ENCODE peak calls at places on chromosomes 6 and 20, in ten cellular contexts. Q is GM18507; J is naive thymus-derived CD4-positive, alpha-beta T cell; B is left ventricle myocardium inferior; D is astrocyte of the spinal cord; Y is T-cell; F is mucosa of descending colon; W is GDM1; E is neural progenitor cell; R is cardiac fibroblast. K is an unnamed sample.

GRCh38 chr6:8760951-8761350 is 325.6 kb upstream of the SLC35B3 start:
- DNase-seq in Q (no peak), J (no peak), B (no peak), D (no peak), Y (no peak), F (no peak), W (no peak), E (no peak), R (no peak), K (no peak)

GRCh38 chr6:42049116-42049809 is 1.1 kb upstream of the TAF8 start:
- DNase-seq in Q (no peak), J (no peak), B (no peak), D (no peak), Y (no peak), F (peak; percentile 79), W (no peak), E (no peak), R (no peak), K (no peak)

GRCh38 chr6:7087066-7087465 is 20.7 kb upstream of the RREB1 start:
- DNase-seq in Q (no peak), J (no peak), B (no peak), D (peak; percentile 41), Y (no peak), F (no peak), W (no peak), E (peak; percentile 85), R (peak; percentile 32), K (no peak)

GRCh38 chr20:48823960-48824497 is 3.8 kb downstream of the PREX1 start:
- DNase-seq in Q (no peak), J (no peak), B (no peak), D (peak; percentile 81), Y (peak; percentile 41), F (no peak), W (no peak), E (no peak), R (peak; percentile 95), K (peak; percentile 76)

GRCh38 chr6:148720371-148720770 is 26.5 kb upstream of the UST start:
- DNase-seq in Q (no peak), J (no peak), B (no peak), D (peak; percentile 48), Y (no peak), F (no peak), W (no peak), E (no peak), R (peak; percentile 34), K (no peak)

GRCh38 chr6:127192911-127193503 is 73.7 kb upstream of the RNF146 start:
- DNase-seq in Q (no peak), J (no peak), B (no peak), D (no peak), Y (no peak), F (no peak), W (no peak), E (no peak), R (peak; percentile 77), K (no peak)

GRCh38 chr6:27867051-27867940 is 44.9 kb downstream of the OR2B2 start:
- DNase-seq in Q (no peak), J (peak; percentile 63), B (peak; percentile 65), D (peak; percentile 90), Y (peak; percentile 58), F (peak; percentile 90), W (peak; percentile 75), E (peak; percentile 84), R (peak; percentile 90), K (peak; percentile 73)

GRCh38 chr6:109082178-109082577 is 12.5 kb downstream of the SESN1 start:
- DNase-seq in Q (no peak), J (no peak), B (no peak), D (peak; percentile 8), Y (no peak), F (no peak), W (no peak), E (no peak), R (peak; percentile 87), K (no peak)

GRCh38 chr6:52672422-52673025 is 1.6 kb downstream of the TMEM14A start:
- DNase-seq in Q (no peak), J (no peak), B (no peak), D (no peak), Y (no peak), F (no peak), W (no peak), E (no peak), R (peak; percentile 37), K (no peak)

GRCh38 chr20:37986873-37987601 is 46.2 kb downstream of the TTI1 start:
- DNase-seq in Q (no peak), J (no peak), B (peak; percentile 81), D (peak; percentile 55), Y (no peak), F (no peak), W (no peak), E (peak; percentile 60), R (no peak), K (no peak)

GRCh38 chr20:4160761-4161305 is 145.5 kb upstream of the RNF24 start:
- DNase-seq in Q (no peak), J (no peak), B (no peak), D (peak; percentile 65), Y (no peak), F (no peak), W (peak; percentile 69), E (peak; percentile 67), R (no peak), K (no peak)

GRCh38 chr6:5453531-5453930 is 192.2 kb downstream of the FARS2 start:
- DNase-seq in Q (no peak), J (no peak), B (no peak), D (no peak), Y (no peak), F (no peak), W (no peak), E (no peak), R (no peak), K (no peak)